ENCODE peak calls at places on chromosomes 13 and 19, in five cellular contexts. G is heart right ventricle, T is fibroblast of lung, I is right cardiac atrium, A is ovary. L is an unnamed sample.

GRCh38 chr19:50719566-50719965 is at the start of gene SHANK1:
- DNase-seq in I (no peak), T (no peak), G (no peak), A (peak), L (no peak)

GRCh38 chr19:30453768-30454167 is 81.6 kb downstream of the ZNF536 start:
- DNase-seq in I (no peak), T (no peak), G (no peak), A (no peak), L (no peak)

GRCh38 chr13:47005761-47006414 is 109.0 kb upstream of the HTR2A start:
- DNase-seq in T (peak), I (no peak), G (no peak), A (no peak), L (no peak)

GRCh38 chr13:76148926-76149325 is 512.8 kb downstream of the LMO7 start:
- DNase-seq in T (peak), A (no peak), I (no peak), G (no peak), L (no peak)

GRCh38 chr13:30865131-30866009 is 40.7 kb upstream of the MEDAG start:
- DNase-seq in G (peak), T (peak), I (peak), A (peak), L (peak)

GRCh38 chr19:20278342-20278741 is 111.3 kb downstream of the ZNF486 start:
- DNase-seq in A (no peak), I (no peak), T (peak), G (no peak), L (no peak)

GRCh38 chr19:40236366-40236765 is 9.9 kb upstream of the CCNP start:
- DNase-seq in G (no peak), A (no peak), I (peak), T (no peak), L (no peak)

GRCh38 chr13:45368571-45368970 is 27.6 kb upstream of the TPT1 start:
- DNase-seq in G (no peak), T (no peak), A (no peak), I (no peak), L (no peak)

GRCh38 chr13:44951184-44951583 is 38.1 kb downstream of the NUFIP1 start:
- DNase-seq in T (peak), I (no peak), A (no peak), G (no peak), L (no peak)

GRCh38 chr13:45473627-45474026 is 8.9 kb downstream of the COG3 start:
- DNase-seq in T (no peak), A (no peak), G (no peak), I (no peak), L (no peak)

GRCh38 chr13:100148422-100148821 is 59.5 kb downstream of the PCCA start:
- DNase-seq in T (no peak), I (no peak), A (no peak), G (no peak), L (no peak)
- H3K4me3 ChIP-seq in T (no peak), I (no peak), A (no peak), G (no peak), L (no peak)

GRCh38 chr13:40581277-40581579 is 85.2 kb downstream of the FOXO1 start:
- DNase-seq in G (no peak), I (no peak), A (no peak), T (no peak), L (no peak)

GRCh38 chr13:40579535-40579934 is 86.9 kb downstream of the FOXO1 start:
- DNase-seq in A (no peak), I (no peak), T (no peak), G (no peak), L (no peak)

GRCh38 chr13:40578055-40578454 is 88.4 kb downstream of the FOXO1 start:
- DNase-seq in A (no peak), I (no peak), T (no peak), G (no peak), L (no peak)

GRCh38 chr13:40582531-40582930 is 83.9 kb downstream of the FOXO1 start:
- DNase-seq in I (no peak), T (no peak), A (no peak), G (no peak), L (no peak)

GRCh38 chr13:40580566-40581276 is 85.7 kb downstream of the FOXO1 start:
- DNase-seq in T (peak), A (no peak), G (no peak), I (peak), L (no peak)
- H3K4me3 ChIP-seq in T (no peak), A (no peak), G (no peak), I (no peak), L (no peak)

GRCh38 chr19:4122480-4122879 is 1.4 kb downstream of the MAP2K2 start:
- DNase-seq in T (no peak), A (no peak), I (no peak), G (no peak), L (no peak)

GRCh38 chr19:4121815-4122214 is 2.1 kb downstream of the MAP2K2 start:
- DNase-seq in A (no peak), G (no peak), T (no peak), I (no peak), L (no peak)

GRCh38 chr19:4119763-4120162 is 4.2 kb downstream of the MAP2K2 start:
- DNase-seq in I (no peak), G (no peak), A (no peak), T (no peak), L (no peak)

GRCh38 chr19:4120933-4121612 is 2.8 kb downstream of the MAP2K2 start:
- DNase-seq in I (no peak), T (no peak), G (no peak), A (no peak), L (no peak)

GRCh38 chr19:4120531-4120930 is 3.4 kb downstream of the MAP2K2 start:
- DNase-seq in G (no peak), T (peak), I (no peak), A (no peak), L (no peak)
- H3K4me3 ChIP-seq in G (no peak), T (no peak), I (no peak), A (no peak), L (no peak)

GRCh38 chr13:114112231-114112825 is 20.1 kb downstream of the RASA3 start:
- DNase-seq in A (peak), T (no peak), I (no peak), G (no peak), L (no peak)

GRCh38 chr13:114111577-114111976 is 20.8 kb downstream of the RASA3 start:
- DNase-seq in A (no peak), I (no peak), G (no peak), T (no peak), L (peak)

GRCh38 chr13:114115191-114115671 is 17.2 kb downstream of the RASA3 start:
- DNase-seq in I (peak), T (peak), G (no peak), A (peak), L (peak)

GRCh38 chr13:114113961-114114360 is 18.5 kb downstream of the RASA3 start:
- DNase-seq in A (peak), I (no peak), G (no peak), T (no peak), L (no peak)

GRCh38 chr13:114112826-114113322 is 19.5 kb downstream of the RASA3 start:
- DNase-seq in G (no peak), T (no peak), I (no peak), A (peak), L (peak)
- H3K4me3 ChIP-seq in G (no peak), T (no peak), I (no peak), A (no peak), L (no peak)

DNA sequence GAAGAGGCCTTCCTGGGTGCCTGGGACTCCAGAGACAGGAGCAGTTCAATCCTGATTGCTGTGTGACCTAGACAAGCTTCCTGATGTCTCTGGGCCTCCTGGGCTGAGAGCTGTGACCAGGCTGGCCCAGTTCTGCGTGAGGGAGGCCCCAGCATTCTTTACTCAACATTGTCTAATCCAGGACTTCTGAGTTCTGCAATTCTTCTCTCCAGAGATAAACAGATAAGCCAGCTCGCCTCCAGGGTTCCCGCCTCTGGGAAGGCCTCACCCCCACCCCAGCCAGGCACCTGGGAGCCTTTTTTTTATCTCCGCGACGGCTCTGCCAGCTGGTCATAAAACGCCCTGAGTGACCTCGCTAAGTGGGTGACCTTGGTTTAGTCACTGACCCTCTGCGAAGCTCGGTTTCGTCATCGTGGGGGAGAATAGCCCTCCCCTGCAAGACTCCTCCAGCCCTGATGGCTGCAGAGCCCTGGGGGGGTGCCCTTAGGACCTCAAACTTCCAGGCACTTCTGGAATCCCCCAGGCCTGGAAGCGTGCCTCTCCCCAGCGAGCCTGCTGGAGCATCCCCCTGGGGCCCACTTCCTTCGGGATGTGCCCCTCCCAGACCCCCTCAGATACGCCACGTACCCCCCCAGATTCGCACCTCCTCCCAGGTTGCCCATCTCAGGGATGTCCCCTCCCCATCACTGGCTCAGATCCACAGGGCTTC is 1.9 kb downstream of the SULT2B1 start:
- DNase-seq in A (no peak), G (peak), I (no peak), T (peak), L (no peak)
- H3K4me3 ChIP-seq in A (no peak), G (no peak), I (no peak), T (no peak), L (no peak)